ENCODE peak calls at places on chromosomes 1 and 21, in five cellular contexts. F is psoas muscle; Q is CD8-positive, alpha-beta memory T cell; A is right lobe of liver; T is neuronal stem cell. P is an unnamed sample.

GRCh38 chr1:208149776-208150514 is 94.2 kb downstream of the PLXNA2 start:
- DNase-seq in F (no peak), Q (no peak), A (peak), T (no peak), P (no peak)

GRCh38 chr1:41365772-41366427 is 4.7 kb downstream of the FOXO6 start:
- DNase-seq in F (no peak), Q (peak), A (no peak), T (no peak), P (no peak)

GRCh38 chr21:34042735-34043134 is 30.6 kb upstream of the MRPS6 start:
- DNase-seq in F (no peak), Q (no peak), A (no peak), T (no peak), P (no peak)

GRCh38 chr1:88300864-88301263 is 383.2 kb upstream of the PKN2 start:
- DNase-seq in F (no peak), Q (no peak), A (no peak), T (no peak), P (no peak)

GRCh38 chr1:86774305-86775304 is 70.2 kb downstream of the SH3GLB1 start:
- DNase-seq in F (peak), Q (no peak), A (peak), T (no peak), P (peak)

GRCh38 chr1:59541891-59542290 is 245.0 kb downstream of the FGGY start:
- DNase-seq in F (no peak), Q (no peak), A (no peak), T (no peak), P (no peak)

GRCh38 chr1:230631477-230631876 is 10.8 kb upstream of the COG2 start:
- DNase-seq in F (no peak), Q (no peak), A (no peak), T (no peak), P (no peak)

GRCh38 chr1:14599787-14600186 is 1.3 kb downstream of the KAZN start:
- DNase-seq in F (no peak), Q (no peak), A (no peak), T (no peak), P (no peak)

GRCh38 chr1:94336991-94337390 is 81.2 kb upstream of the ABCD3 start:
- DNase-seq in F (no peak), Q (no peak), A (no peak), T (no peak), P (no peak)

GRCh38 chr1:37020653-37021277 is 13.6 kb downstream of the GRIK3 start:
- DNase-seq in F (no peak), Q (no peak), A (no peak), T (peak), P (peak)

GRCh38 chr21:31665397-31665796 is 5.9 kb downstream of the SOD1 start:
- DNase-seq in F (no peak), Q (no peak), A (peak), T (no peak), P (no peak)

GRCh38 chr1:6852136-6852890 is 67.1 kb downstream of the CAMTA1 start:
- DNase-seq in F (no peak), Q (no peak), A (no peak), T (no peak), P (no peak)

GRCh38 chr1:171313835-171314320 is at the start of gene FMO4:
- DNase-seq in F (peak), Q (peak), A (peak), T (peak), P (peak)

GRCh38 chr1:172638885-172639831 is 19.7 kb upstream of the FASLG start:
- DNase-seq in F (no peak), Q (peak), A (no peak), T (no peak), P (peak)

GRCh38 chr1:31795096-31795675 is 20.6 kb downstream of the SPOCD1 start:
- DNase-seq in F (peak), Q (no peak), A (no peak), T (no peak), P (no peak)

GRCh38 chr21:38973552-38973951 is 167.8 kb downstream of the ETS2 start:
- DNase-seq in F (no peak), Q (no peak), A (no peak), T (no peak), P (no peak)

GRCh38 chr1:192892934-192893333 is 84.1 kb downstream of the RGS2 start:
- DNase-seq in F (no peak), Q (no peak), A (no peak), T (no peak), P (peak)
- H3K27ac ChIP-seq in F (no peak), Q (no peak), A (no peak), T (no peak), P (no peak)

DNA sequence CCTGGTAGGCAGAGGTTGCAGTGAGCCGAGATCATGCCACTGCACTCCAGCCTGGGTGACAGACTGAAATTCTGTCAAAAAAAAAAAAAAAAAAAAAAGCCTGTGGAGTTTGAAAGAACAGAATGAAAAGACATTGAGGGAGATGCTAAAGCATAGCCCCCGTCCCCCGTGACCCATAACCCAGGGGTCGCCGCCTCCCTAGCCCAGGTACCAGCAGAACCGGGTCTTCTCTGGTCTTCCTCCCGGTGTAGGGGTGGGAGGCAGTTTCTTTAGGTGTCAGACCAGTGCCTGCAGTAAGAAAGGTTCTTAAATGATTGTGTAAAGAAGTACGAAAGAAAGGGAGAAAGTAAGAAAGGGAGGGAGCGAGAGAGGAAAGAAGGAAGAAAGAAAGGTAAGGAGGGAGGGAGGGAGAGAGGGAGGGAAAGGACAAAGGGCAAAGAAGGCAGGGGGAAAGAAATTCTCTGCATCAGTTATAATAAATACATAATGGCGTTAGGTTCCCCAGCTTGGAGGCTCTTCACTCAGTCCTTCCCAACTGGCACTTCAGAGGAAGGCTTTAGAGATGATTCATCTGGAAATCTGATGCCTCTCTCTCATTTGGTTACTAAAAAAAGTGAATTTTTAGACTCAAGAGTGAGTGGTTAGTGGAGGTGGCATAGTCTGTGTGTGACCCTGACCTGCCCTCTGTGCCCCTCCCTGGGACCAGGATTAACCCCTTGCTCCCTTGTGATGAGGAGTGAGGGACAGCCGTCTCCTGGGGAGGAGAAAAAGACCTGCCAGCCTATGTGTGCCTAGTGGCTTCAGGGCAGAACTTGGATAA is 1.1 kb downstream of the IL24 start:
- DNase-seq in F (no peak), Q (no peak), A (no peak), T (no peak), P (peak)
- H3K27ac ChIP-seq in F (no peak), Q (no peak), A (no peak), T (no peak), P (peak)

GRCh38 chr1:17441265-17441992 is 2.0 kb upstream of the RCC2 start:
- DNase-seq in F (no peak), Q (no peak), A (no peak), T (no peak), P (peak)

GRCh38 chr1:17442841-17443240 is 3.4 kb upstream of the RCC2 start:
- DNase-seq in F (no peak), Q (no peak), A (no peak), T (no peak), P (no peak)

GRCh38 chr1:17440827-17441168 is 1.3 kb upstream of the RCC2 start:
- DNase-seq in F (no peak), Q (no peak), A (no peak), T (no peak), P (no peak)

GRCh38 chr1:17440074-17440826 is 773 bp upstream of the RCC2 start:
- DNase-seq in F (no peak), Q (no peak), A (no peak), T (no peak), P (no peak)

DNA sequence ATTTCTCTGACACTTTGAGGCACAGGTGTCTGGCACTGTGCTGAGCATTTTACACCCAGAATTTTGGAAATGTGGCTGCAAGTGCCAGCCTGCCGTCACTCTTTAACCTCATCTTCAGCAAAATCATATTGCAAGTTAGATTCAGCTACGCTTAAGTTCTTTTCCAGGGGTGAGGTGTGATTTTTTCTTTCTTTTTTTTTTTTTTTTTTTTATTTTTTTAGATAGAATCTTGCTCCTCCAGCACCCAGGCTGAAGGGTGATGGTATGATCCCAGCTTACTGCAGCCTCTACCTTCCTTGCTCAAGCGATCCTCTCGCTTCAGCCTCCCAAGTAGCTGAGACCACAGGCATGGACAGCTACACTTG is 2.5 kb upstream of the RCC2 start:
- DNase-seq in F (no peak), Q (no peak), A (no peak), T (no peak), P (no peak)
- H3K27ac ChIP-seq in F (no peak), Q (no peak), A (no peak), T (no peak), P (peak)

GRCh38 chr1:205967555-205968335 is 24.5 kb upstream of the SLC26A9 start:
- DNase-seq in F (no peak), Q (no peak), A (no peak), T (no peak), P (peak)
- H3K27ac ChIP-seq in F (no peak), Q (no peak), A (no peak), T (no peak), P (no peak)